ENCODE peak calls at places on chromosomes 16 and 17, in four cellular contexts. One of them, this sample, is unnamed.

GRCh38 chr16:86578056-86578455 is 293 bp upstream of the FOXL1 start:
- DNase-seq in H9: no peak
- DNase-seq in IMR-90: peak
- DNase-seq in H1: no peak
- DNase-seq in this sample: peak

GRCh38 chr17:21140911-21141310 is 14.1 kb downstream of the DHRS7B start:
- DNase-seq in IMR-90: no peak
- DNase-seq in H9: peak
- DNase-seq in H1: no peak
- DNase-seq in this sample: no peak

GRCh38 chr16:21116148-21116693 is 34.4 kb downstream of the DNAH3 start:
- DNase-seq in H9: peak
- DNase-seq in IMR-90: no peak
- DNase-seq in H1: no peak
- DNase-seq in this sample: peak

GRCh38 chr17:60901222-60901621 is 223.6 kb downstream of the BCAS3 start:
- DNase-seq in H9: no peak
- DNase-seq in IMR-90: peak
- DNase-seq in H1: no peak
- DNase-seq in this sample: no peak

GRCh38 chr16:21023509-21024202 is 123.1 kb downstream of the LYRM1 start:
- DNase-seq in IMR-90: no peak
- DNase-seq in H9: no peak
- DNase-seq in H1: no peak
- DNase-seq in this sample: peak

GRCh38 chr17:73508057-73508930 is 136.0 kb downstream of the SDK2 start:
- DNase-seq in IMR-90: no peak
- DNase-seq in H9: no peak
- DNase-seq in H1: no peak
- DNase-seq in this sample: no peak

GRCh38 chr16:70563571-70563970 is 40.0 kb downstream of the SF3B3 start:
- DNase-seq in H1: no peak
- DNase-seq in H9: no peak
- DNase-seq in IMR-90: no peak
- DNase-seq in this sample: no peak

GRCh38 chr17:60947100-60947499 is 269.4 kb downstream of the BCAS3 start:
- DNase-seq in H1: no peak
- DNase-seq in H9: no peak
- DNase-seq in IMR-90: peak
- DNase-seq in this sample: no peak

GRCh38 chr17:76527430-76528111 is 9.9 kb downstream of the CYGB start:
- DNase-seq in IMR-90: peak
- DNase-seq in H1: no peak
- DNase-seq in H9: peak
- DNase-seq in this sample: peak

GRCh38 chr17:41544497-41544896 is 16.4 kb upstream of the KRT19 start:
- DNase-seq in H9: no peak
- DNase-seq in IMR-90: no peak
- DNase-seq in H1: no peak
- DNase-seq in this sample: no peak

GRCh38 chr16:86222965-86223551 is 287.3 kb upstream of the FOXF1 start:
- DNase-seq in IMR-90: peak
- DNase-seq in H9: no peak
- DNase-seq in H1: no peak
- DNase-seq in this sample: no peak

GRCh38 chr17:49290690-49291326 is 60.2 kb upstream of the PHOSPHO1 start:
- DNase-seq in H9: no peak
- DNase-seq in IMR-90: peak
- DNase-seq in H1: no peak
- DNase-seq in this sample: peak

GRCh38 chr17:29155235-29155965 is 24.8 kb downstream of the MYO18A start:
- DNase-seq in IMR-90: peak
- DNase-seq in H1: no peak
- DNase-seq in H9: peak
- DNase-seq in this sample: peak

GRCh38 chr17:64129765-64130558 is at the start of gene ERN1:
- DNase-seq in H1: peak
- DNase-seq in IMR-90: peak
- DNase-seq in H9: peak
- DNase-seq in this sample: peak

GRCh38 chr17:72342061-72342460 is 221.2 kb downstream of the SOX9 start:
- DNase-seq in H9: no peak
- DNase-seq in H1: no peak
- DNase-seq in IMR-90: no peak
- DNase-seq in this sample: peak

GRCh38 chr17:1375615-1376014 is 24.4 kb downstream of the YWHAE start:
- DNase-seq in H1: no peak
- DNase-seq in H9: no peak
- DNase-seq in IMR-90: no peak
- DNase-seq in this sample: no peak

GRCh38 chr17:47335101-47335936 is 11.6 kb downstream of the EFCAB13 start:
- DNase-seq in H1: no peak
- DNase-seq in H9: no peak
- DNase-seq in IMR-90: no peak
- DNase-seq in this sample: peak

GRCh38 chr17:31596382-31597323 is 205.2 kb downstream of the RAB11FIP4 start:
- DNase-seq in H1: peak
- DNase-seq in H9: peak
- DNase-seq in IMR-90: peak
- DNase-seq in this sample: peak

GRCh38 chr17:31597646-31598387 is 206.3 kb downstream of the RAB11FIP4 start:
- DNase-seq in H9: no peak
- DNase-seq in IMR-90: no peak
- DNase-seq in H1: no peak
- DNase-seq in this sample: no peak

GRCh38 chr17:31598388-31598760 is 206.9 kb downstream of the RAB11FIP4 start:
- DNase-seq in H1: no peak
- DNase-seq in H9: no peak
- DNase-seq in IMR-90: no peak
- DNase-seq in this sample: no peak

GRCh38 chr17:31595666-31596381 is 204.3 kb downstream of the RAB11FIP4 start:
- DNase-seq in H1: no peak
- DNase-seq in IMR-90: no peak
- DNase-seq in H9: no peak
- DNase-seq in this sample: peak

DNA sequence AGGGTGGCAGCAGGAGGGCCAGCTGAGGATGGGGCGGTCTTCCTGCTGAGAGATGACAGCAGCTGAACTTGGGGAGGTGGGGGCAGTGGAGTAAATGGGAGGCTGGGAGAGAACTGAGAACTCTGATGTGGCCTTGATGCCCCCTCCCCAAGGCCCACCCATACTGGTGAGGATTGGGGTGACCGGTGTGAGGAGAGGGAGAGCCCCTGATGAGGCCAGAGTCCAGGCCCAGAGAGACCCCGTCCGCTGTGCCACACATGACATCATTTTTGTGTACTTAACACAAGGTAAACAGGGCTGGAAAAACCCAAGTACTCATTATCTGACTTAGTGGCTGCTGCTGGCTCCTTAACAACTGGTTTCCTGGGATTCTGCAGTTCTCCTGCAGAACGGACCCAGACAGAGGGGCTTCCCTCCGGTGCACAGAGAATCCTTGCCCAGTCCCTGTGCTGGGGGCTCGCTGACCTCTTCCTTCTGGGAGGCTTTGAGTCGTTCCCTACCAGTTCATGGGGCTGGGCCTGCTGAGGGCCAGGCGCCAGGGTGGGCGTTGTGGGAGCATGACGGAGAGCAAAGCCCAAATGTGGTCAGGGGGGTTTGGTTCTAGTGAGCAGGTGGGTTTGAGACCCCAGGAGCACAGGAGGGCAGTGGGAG is 207.6 kb downstream of the RAB11FIP4 start:
- DNase-seq in H1: no peak
- DNase-seq in H9: no peak
- DNase-seq in IMR-90: no peak
- DNase-seq in this sample: no peak
- H3K4ac ChIP-seq in H1: no peak
- H3K4ac ChIP-seq in H9: no peak
- H3K4ac ChIP-seq in IMR-90: peak
- H3K4ac ChIP-seq in this sample: no peak

GRCh38 chr17:81580481-81580880 is 28.3 kb upstream of the FAAP100 start:
- DNase-seq in H9: no peak
- DNase-seq in IMR-90: no peak
- DNase-seq in H1: no peak
- DNase-seq in this sample: no peak

GRCh38 chr17:81578561-81579225 is 26.5 kb upstream of the FAAP100 start:
- DNase-seq in H9: no peak
- DNase-seq in H1: no peak
- DNase-seq in IMR-90: no peak
- DNase-seq in this sample: no peak

GRCh38 chr17:81578038-81578441 is 25.9 kb upstream of the FAAP100 start:
- DNase-seq in H1: no peak
- DNase-seq in H9: peak
- DNase-seq in IMR-90: peak
- DNase-seq in this sample: peak

GRCh38 chr17:81579821-81580321 is 27.7 kb upstream of the FAAP100 start:
- DNase-seq in H1: no peak
- DNase-seq in IMR-90: peak
- DNase-seq in H9: peak
- DNase-seq in this sample: no peak

DNA sequence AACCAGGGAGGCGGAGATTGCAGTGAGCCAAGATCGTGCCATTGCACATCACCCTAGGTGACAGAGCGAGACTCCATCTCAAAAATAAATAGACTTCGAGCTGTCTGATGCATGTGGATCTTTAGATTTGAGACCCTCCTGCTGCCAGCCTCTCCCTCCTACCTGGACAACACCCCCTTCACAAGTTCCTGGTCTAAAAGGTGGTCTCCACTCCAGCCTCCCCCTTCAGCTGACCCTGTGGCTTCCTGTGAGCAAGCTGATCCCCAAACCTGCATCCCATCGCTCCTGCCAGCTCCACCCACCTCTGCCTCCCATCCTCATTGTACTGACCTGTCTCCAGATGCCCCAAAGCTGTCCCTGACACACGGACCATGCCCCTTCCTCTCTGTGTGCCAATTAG is 27.1 kb upstream of the FAAP100 start:
- DNase-seq in H9: peak
- DNase-seq in IMR-90: no peak
- DNase-seq in H1: no peak
- DNase-seq in this sample: no peak
- H2BK5ac ChIP-seq in H9: no peak
- H2BK5ac ChIP-seq in IMR-90: no peak
- H2BK5ac ChIP-seq in H1: peak
- H2BK5ac ChIP-seq in this sample: no peak

GRCh38 chr16:31542763-31543162 is 15.1 kb downstream of the AHSP start:
- DNase-seq in IMR-90: no peak
- DNase-seq in H1: no peak
- DNase-seq in H9: no peak
- DNase-seq in this sample: no peak
- H3K56ac ChIP-seq in IMR-90: no peak
- H3K56ac ChIP-seq in H1: no peak
- H3K56ac ChIP-seq in H9: no peak
- H3K56ac ChIP-seq in this sample: no peak

GRCh38 chr16:85085721-85086120 is 26.6 kb downstream of the CIBAR2 start:
- DNase-seq in H1: no peak
- DNase-seq in IMR-90: no peak
- DNase-seq in H9: no peak
- DNase-seq in this sample: no peak
- H3K4ac ChIP-seq in H1: peak
- H3K4ac ChIP-seq in IMR-90: no peak
- H3K4ac ChIP-seq in H9: no peak
- H3K4ac ChIP-seq in this sample: no peak

GRCh38 chr16:78689536-78689935 is 590.1 kb downstream of the WWOX start:
- DNase-seq in IMR-90: no peak
- DNase-seq in H1: no peak
- DNase-seq in H9: no peak
- DNase-seq in this sample: no peak

GRCh38 chr16:78697426-78697825 is 598.0 kb downstream of the WWOX start:
- DNase-seq in IMR-90: no peak
- DNase-seq in H9: no peak
- DNase-seq in H1: no peak
- DNase-seq in this sample: no peak

GRCh38 chr16:78696797-78697196 is 597.3 kb downstream of the WWOX start:
- DNase-seq in H9: no peak
- DNase-seq in IMR-90: no peak
- DNase-seq in H1: no peak
- DNase-seq in this sample: no peak

GRCh38 chr16:78693496-78693895 is 594.0 kb downstream of the WWOX start:
- DNase-seq in H9: no peak
- DNase-seq in IMR-90: no peak
- DNase-seq in H1: no peak
- DNase-seq in this sample: no peak

GRCh38 chr16:78695371-78695770 is 595.9 kb downstream of the WWOX start:
- DNase-seq in IMR-90: no peak
- DNase-seq in H9: no peak
- DNase-seq in H1: no peak
- DNase-seq in this sample: no peak
- H2BK5ac ChIP-seq in IMR-90: no peak
- H2BK5ac ChIP-seq in H9: no peak
- H2BK5ac ChIP-seq in H1: no peak
- H2BK5ac ChIP-seq in this sample: no peak

GRCh38 chr16:15477802-15478201 is 43.4 kb downstream of the BMERB1 start:
- DNase-seq in H1: no peak
- DNase-seq in IMR-90: peak
- DNase-seq in H9: no peak
- DNase-seq in this sample: no peak
- H3K56ac ChIP-seq in H1: no peak
- H3K56ac ChIP-seq in IMR-90: no peak
- H3K56ac ChIP-seq in H9: no peak
- H3K56ac ChIP-seq in this sample: no peak

This sample was measured in mesendoderm.